ENCODE peak calls at places on chromosomes 6 and 20, in four cellular contexts. O is sigmoid colon, X is A549, B is ovary. D is an unnamed sample.

GRCh38 chr6:129440691-129441090 is 269.3 kb downstream of the ARHGAP18 start:
- DNase-seq in O (no peak), X (no peak), B (no peak), D (no peak)

GRCh38 chr20:12090920-12091319 is 173.2 kb downstream of the BTBD3 start:
- DNase-seq in O (no peak), X (no peak), B (no peak), D (no peak)

GRCh38 chr20:57659789-57660509 is 39.7 kb upstream of the ZBP1 start:
- DNase-seq in O (peak), X (no peak), B (peak), D (no peak)

GRCh38 chr6:31805939-31806469 is 762 bp downstream of the LSM2 start:
- DNase-seq in O (no peak), X (no peak), B (peak), D (no peak)

GRCh38 chr20:63293456-63293855 is 470 bp downstream of the COL20A1 start:
- DNase-seq in O (no peak), X (no peak), B (no peak), D (no peak)

GRCh38 chr6:150050846-150051245 is 18.1 kb downstream of the ULBP3 start:
- DNase-seq in O (no peak), X (no peak), B (no peak), D (no peak)

GRCh38 chr20:39338977-39339376 is 376.8 kb downstream of the DHX35 start:
- DNase-seq in O (no peak), X (no peak), B (no peak), D (no peak)

GRCh38 chr6:128305228-128305627 is 215.2 kb downstream of the PTPRK start:
- DNase-seq in O (no peak), X (no peak), B (no peak), D (no peak)

GRCh38 chr6:150435832-150436231 is 67.0 kb downstream of the IYD start:
- DNase-seq in O (no peak), X (no peak), B (no peak), D (no peak)

GRCh38 chr6:37048851-37049734 is 43.6 kb downstream of the FGD2 start:
- DNase-seq in O (peak), X (no peak), B (peak), D (no peak)

GRCh38 chr6:158870418-158870957 is 51.3 kb upstream of the EZR start:
- DNase-seq in O (no peak), X (no peak), B (no peak), D (no peak)

GRCh38 chr20:49699200-49699992 is 14.3 kb downstream of the B4GALT5 start:
- DNase-seq in O (no peak), X (peak), B (no peak), D (no peak)
- TF ChIP-seq EP300 in O (no peak), X (no peak), B (no peak), D (no peak)

GRCh38 chr6:43926644-43927524 is 156.9 kb downstream of the VEGFA start:
- DNase-seq in O (peak), X (peak), B (no peak), D (no peak)

GRCh38 chr6:43923376-43924221 is 153.6 kb downstream of the VEGFA start:
- DNase-seq in O (peak), X (no peak), B (no peak), D (no peak)

GRCh38 chr6:43922423-43923375 is 152.7 kb downstream of the VEGFA start:
- DNase-seq in O (peak), X (no peak), B (no peak), D (no peak)

GRCh38 chr6:43921548-43922422 is 151.8 kb downstream of the VEGFA start:
- DNase-seq in O (peak), X (no peak), B (no peak), D (no peak)

GRCh38 chr6:43924222-43924702 is 154.3 kb downstream of the VEGFA start:
- DNase-seq in O (peak), X (no peak), B (no peak), D (no peak)
- TF ChIP-seq EP300 in O (no peak), X (no peak), B (no peak), D (no peak)

GRCh38 chr6:28266962-28267694 is at the start of gene ZSCAN26:
- DNase-seq in O (peak), X (peak), B (peak), D (peak)
- TF ChIP-seq EP300 in O (no peak), X (no peak), B (no peak), D (no peak)

DNA sequence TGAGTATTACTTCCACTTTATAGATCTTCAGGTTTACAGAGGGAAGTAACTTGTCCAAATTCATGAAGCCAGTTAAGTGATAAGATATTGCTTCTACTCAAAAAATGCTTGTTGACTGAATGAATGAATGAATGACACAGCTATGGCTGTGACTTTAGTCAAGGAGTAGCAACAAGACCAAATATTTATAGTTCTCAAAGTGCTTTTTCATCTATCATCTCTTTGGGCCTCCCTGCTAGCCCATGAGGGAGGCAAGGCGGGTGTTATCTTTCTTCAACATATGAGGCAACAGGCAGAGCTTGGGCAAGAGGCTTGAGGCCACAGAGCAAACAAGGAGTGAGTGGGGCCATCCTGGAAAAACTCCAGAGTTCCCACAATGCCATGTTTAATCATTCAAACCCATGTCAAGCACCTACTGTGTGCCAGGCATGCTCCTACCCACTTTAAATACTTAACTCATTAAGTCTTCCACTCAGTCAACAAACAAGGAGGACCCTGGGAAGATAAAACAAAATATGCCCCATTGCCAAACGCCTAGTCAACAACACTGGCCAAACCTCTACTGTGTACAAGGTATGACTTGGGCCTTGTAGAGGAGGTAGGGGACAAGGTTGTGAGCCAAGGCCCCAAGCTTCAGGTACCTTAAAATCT is 15.9 kb downstream of the BCL2L1 start:
- DNase-seq in O (no peak), X (no peak), B (no peak), D (no peak)
- TF ChIP-seq EP300 in O (no peak), X (peak), B (no peak), D (no peak)

D was measured in esophagus muscularis mucosa.